ENCODE peak calls at places on chromosomes 11 and 22, in seven cellular contexts. N is lower lobe of right lung, M is tibial nerve, T is ovary, O is SK-N-SH, U is left ventricle myocardium inferior, E is cardiac muscle cell. B is an unnamed sample. For H3K4me1, the result is how much of the 10 kb centered on the place peaks cover.

GRCh38 chr22:33389927-33390326 is 331.7 kb upstream of the SYN3 start:
- DNase-seq in N (no peak), M (no peak), T (no peak), O (peak), U (no peak), E (peak), B (no peak)

GRCh38 chr11:15093432-15093831 is 20.0 kb downstream of the CALCB start:
- DNase-seq in N (no peak), M (no peak), T (no peak), O (no peak), U (no peak), E (no peak), B (no peak)

GRCh38 chr22:44196731-44197131 is 16.0 kb downstream of the PARVG start:
- DNase-seq in N (no peak), M (no peak), T (no peak), O (no peak), U (no peak), E (no peak), B (no peak)

GRCh38 chr11:108226036-108226435 is 3.2 kb downstream of the ATM start:
- DNase-seq in N (no peak), M (no peak), T (no peak), O (no peak), U (no peak), E (no peak), B (no peak)

GRCh38 chr11:101129203-101129943 is at the start of gene PGR:
- DNase-seq in N (peak), M (peak), T (peak), O (peak), U (peak), E (no peak), B (no peak)

GRCh38 chr11:22787565-22788162 is 41.9 kb downstream of the SVIP start:
- DNase-seq in N (no peak), M (no peak), T (peak), O (peak), U (no peak), E (peak), B (peak)

GRCh38 chr11:26062665-26063064 is 269.3 kb upstream of the ANO3 start:
- DNase-seq in N (no peak), M (no peak), T (no peak), O (no peak), U (no peak), E (no peak), B (no peak)

GRCh38 chr22:33270596-33270995 is 212.4 kb upstream of the SYN3 start:
- DNase-seq in N (no peak), M (no peak), T (no peak), O (no peak), U (no peak), E (no peak), B (no peak)

GRCh38 chr11:64447717-64448598 is 89.0 kb downstream of the RPS6KA4 start:
- DNase-seq in N (peak), M (peak), T (no peak), O (peak), U (peak), E (peak), B (no peak)

GRCh38 chr22:30310881-30311771 is 15.6 kb downstream of the TBC1D10A start:
- DNase-seq in N (peak), M (peak), T (peak), O (no peak), U (peak), E (peak), B (no peak)
- H3K4me1 ChIP-seq in N (half or more), M (under half), T (under half), O (under half), U (half or more), E (under half), B (under half)

DNA sequence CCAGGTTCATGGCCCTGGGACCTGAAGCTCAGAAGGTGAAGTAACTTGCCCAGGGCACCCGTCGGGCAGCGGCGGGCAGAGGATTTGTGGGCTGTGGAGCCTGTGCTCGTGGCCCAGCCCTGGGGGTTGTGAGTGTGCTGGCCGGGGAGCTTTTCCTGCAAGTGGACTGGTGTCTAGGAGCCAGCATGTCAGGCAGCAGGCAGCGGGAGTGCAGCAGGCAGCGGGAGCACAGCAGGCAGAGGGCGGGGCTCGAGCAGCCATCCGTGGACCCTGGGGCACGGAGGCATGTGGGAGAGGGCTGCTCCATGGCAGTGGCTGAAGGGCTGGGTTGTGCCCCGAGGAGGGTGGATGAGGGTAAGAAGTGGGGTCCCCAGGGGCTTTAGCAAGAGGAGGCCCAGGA is 72.7 kb upstream of the PPP6R3 start:
- DNase-seq in N (no peak), M (no peak), T (no peak), O (no peak), U (no peak), E (no peak), B (no peak)
- H3K27ac ChIP-seq in N (no peak), M (no peak), T (no peak), O (no peak), U (no peak), E (no peak), B (no peak)

DNA sequence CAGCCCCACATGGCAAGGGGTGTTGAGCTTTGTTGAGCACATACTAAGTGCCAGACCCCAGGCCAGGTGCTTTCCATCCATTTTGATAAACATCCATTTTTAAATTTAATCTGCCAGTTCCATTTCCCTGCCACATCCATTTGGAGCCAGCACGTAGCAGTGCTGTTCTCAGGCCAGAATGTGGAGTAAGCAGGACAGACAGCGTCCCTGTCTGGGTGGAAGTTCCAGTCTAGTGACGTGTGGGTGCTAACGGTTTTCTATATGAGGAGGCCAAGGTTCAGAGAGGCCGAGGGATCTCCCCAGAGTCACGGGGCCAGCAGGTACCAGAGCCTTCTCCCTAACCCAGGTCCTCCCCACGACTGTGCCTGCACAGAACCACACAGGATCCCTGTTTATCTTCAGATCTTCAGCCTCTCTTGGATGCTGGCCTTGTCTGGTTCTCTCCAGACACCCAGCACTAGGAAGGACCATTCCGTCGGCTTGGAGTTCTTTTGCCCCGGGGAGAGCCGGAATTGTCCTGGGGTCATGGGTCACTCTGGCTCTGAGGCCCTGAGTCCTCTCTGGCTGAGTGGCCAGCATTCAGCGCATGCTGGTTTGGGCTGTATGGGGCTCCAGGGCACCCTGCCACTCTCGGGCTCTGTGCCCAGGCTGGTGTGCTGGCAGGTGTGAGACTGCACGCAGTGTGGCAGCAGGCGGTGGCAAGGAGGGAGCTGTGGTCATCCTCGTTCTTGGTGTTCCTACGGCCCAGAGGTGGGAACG is 63.6 kb upstream of the PPARA start:
- DNase-seq in N (peak), M (no peak), T (no peak), O (peak), U (peak), E (no peak), B (no peak)
- H3K4me3 ChIP-seq in N (peak), M (peak), T (peak), O (peak), U (peak), E (no peak), B (no peak)

DNA sequence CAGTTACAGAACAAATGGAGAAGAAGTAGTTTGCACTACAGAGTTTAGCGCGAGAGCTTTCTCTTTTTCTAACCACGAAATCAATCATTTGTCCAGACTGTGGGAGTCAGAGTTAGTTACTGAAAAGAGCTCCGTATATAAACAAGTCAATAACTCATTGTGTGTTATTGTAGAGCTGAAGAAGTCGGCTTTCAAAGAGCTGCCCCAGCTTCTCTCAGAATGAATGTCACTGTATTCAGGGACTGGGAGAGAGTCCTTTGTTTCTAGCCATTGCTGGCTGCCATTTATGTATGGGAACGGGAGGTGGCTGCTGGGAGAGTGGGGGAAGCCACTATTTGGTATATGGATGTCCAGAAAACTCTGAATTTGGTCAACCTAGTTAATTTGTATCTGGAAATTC is 227.7 kb downstream of the DCDC1 start:
- DNase-seq in N (no peak), M (no peak), T (no peak), O (no peak), U (no peak), E (no peak), B (no peak)
- H3K4me1 ChIP-seq in N (under half), M (under half), T (under half), O (under half), U (under half), E (under half), B (under half)

GRCh38 chr22:29426476-29426875 is 11.9 kb upstream of the RFPL1 start:
- DNase-seq in N (no peak), M (no peak), T (no peak), O (no peak), U (no peak), E (no peak), B (no peak)
- H3K27ac ChIP-seq in N (no peak), M (no peak), T (no peak), O (no peak), U (no peak), E (no peak), B (no peak)

DNA sequence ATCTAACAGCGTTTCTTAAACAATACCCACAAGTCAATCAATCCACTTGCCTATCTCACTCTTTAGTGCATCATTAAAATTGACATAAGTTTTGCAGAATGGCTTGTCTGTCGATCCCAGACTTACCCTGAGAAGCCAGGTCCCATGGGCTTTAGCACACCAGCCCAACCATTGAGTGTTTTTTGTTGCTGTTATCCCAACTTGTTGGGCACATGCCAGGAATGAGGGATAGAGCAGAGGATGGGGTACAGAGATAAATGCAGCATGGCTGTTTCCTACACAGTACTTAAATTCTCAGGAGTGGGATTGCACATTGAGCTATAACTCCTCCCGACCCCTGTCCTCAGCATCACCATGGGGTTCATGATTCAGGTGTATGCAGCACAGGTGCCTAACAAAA is 64.2 kb upstream of the RASSF10 start:
- DNase-seq in N (no peak), M (no peak), T (no peak), O (no peak), U (no peak), E (no peak), B (no peak)
- H3K4me3 ChIP-seq in N (no peak), M (no peak), T (no peak), O (no peak), U (no peak), E (no peak), B (no peak)

DNA sequence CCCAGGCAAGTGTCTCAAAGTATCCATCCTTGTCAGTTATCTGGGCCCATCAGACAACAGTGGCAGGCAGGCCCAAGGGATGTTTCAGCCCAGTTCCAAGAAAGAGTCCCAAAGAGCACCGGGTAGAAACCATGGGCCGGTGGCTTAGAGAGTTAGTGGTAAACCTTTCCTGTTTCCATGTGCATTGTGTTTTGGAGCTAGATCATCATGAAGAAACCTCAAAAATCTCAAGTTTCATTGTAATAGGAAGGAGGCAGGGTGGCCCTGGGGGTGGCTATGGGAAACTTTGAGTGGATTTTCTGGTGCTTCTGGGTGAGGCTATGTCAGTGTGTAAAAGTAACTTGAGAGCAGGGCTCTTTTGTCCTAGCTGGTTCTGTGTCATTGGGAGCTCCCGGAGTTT is 68.1 kb downstream of the UBASH3B start:
- DNase-seq in N (no peak), M (no peak), T (no peak), O (no peak), U (no peak), E (no peak), B (no peak)
- H3K4me1 ChIP-seq in N (under half), M (under half), T (under half), O (under half), U (under half), E (under half), B (under half)

DNA sequence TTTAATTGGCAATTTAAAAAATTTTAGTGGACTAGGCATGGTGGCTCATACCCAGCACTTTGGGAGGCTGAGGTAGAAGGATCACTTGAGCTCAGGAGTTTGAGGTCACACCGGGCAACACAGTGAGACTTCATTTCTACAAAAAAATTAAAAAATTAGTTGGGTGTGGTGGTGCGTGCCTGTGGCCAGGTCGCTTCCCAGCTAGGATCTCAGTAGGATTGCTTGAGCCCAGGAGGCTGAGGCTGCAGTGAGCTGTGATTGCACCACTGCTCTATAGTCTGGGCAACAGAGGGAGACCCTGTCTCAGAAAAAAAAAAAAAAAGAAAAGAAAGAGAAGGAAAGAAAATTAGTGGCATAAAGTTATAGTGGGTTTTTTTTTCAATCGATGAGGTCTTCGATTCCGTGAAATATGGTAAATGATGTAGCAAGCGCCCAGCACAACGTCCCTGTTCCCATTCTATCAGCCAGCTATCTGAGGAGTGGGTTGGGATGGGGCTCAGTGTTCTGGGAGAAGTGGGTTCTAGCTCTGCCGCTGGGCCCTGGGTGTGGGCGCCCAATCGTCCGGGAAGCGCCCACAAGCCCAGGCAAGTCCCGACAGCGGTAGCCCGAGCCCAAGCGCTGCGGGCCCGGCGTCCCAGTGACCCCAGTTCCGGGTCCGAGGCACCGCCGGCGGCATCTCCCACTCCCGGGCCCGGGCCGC is 1.4 kb downstream of the FOSL1 start:
- DNase-seq in N (peak), M (no peak), T (no peak), O (no peak), U (no peak), E (no peak), B (no peak)
- H3K27ac ChIP-seq in N (peak), M (no peak), T (no peak), O (no peak), U (peak), E (no peak), B (no peak)

GRCh38 chr22:36454916-36455570 is 26.4 kb downstream of the TXN2 start:
- DNase-seq in N (peak), M (peak), T (peak), O (peak), U (peak), E (peak), B (peak)

GRCh38 chr22:36453266-36453607 is 28.2 kb downstream of the TXN2 start:
- DNase-seq in N (no peak), M (no peak), T (no peak), O (no peak), U (no peak), E (no peak), B (no peak)

GRCh38 chr22:36455571-36456458 is 25.6 kb downstream of the TXN2 start:
- DNase-seq in N (no peak), M (no peak), T (no peak), O (no peak), U (no peak), E (no peak), B (no peak)

GRCh38 chr22:36452473-36453265 is 28.8 kb downstream of the TXN2 start:
- DNase-seq in N (no peak), M (no peak), T (no peak), O (no peak), U (no peak), E (no peak), B (no peak)

GRCh38 chr22:36453855-36454378 is 27.5 kb downstream of the TXN2 start:
- DNase-seq in N (no peak), M (no peak), T (no peak), O (no peak), U (no peak), E (no peak), B (no peak)
- H3K4me3 ChIP-seq in N (peak), M (no peak), T (no peak), O (no peak), U (no peak), E (no peak), B (no peak)

GRCh38 chr11:69127884-69128283 is 27.9 kb upstream of the SMIM38 start:
- DNase-seq in N (no peak), M (no peak), T (no peak), O (no peak), U (no peak), E (no peak), B (no peak)
- H3K4me1 ChIP-seq in N (under half), M (under half), T (under half), O (under half), U (under half), E (under half), B (under half)

B was measured in iPS DF 6.9.